ENCODE peak calls at places on chromosome X, in nine cellular contexts. B, L, Q, Z, U, A, X, F and P are unnamed samples.

GRCh38 chrX:27336466-27337091 is 126.6 kb downstream of the PPP4R3C start:
- DNase-seq in B (no peak), L (no peak), Q (peak), Z (no peak), U (peak), A (peak), X (no peak), F (no peak), P (peak)

GRCh38 chrX:23317799-23318724 is 16.6 kb upstream of the PTCHD1 start:
- DNase-seq in B (no peak), L (no peak), Q (peak), Z (no peak), U (no peak), A (no peak), X (no peak), F (no peak), P (peak)

GRCh38 chrX:3219231-3219630 is 127.2 kb downstream of the MXRA5 start:
- DNase-seq in B (no peak), L (no peak), Q (no peak), Z (no peak), U (no peak), A (no peak), X (no peak), F (no peak), P (no peak)

GRCh38 chrX:120769576-120770341 is 105.9 kb downstream of the CT47B1 start:
- DNase-seq in B (no peak), L (peak), Q (peak), Z (no peak), U (peak), A (peak), X (no peak), F (no peak), P (no peak)

GRCh38 chrX:65690057-65690855 is 22.8 kb downstream of the MSN start:
- DNase-seq in B (no peak), L (no peak), Q (peak), Z (no peak), U (peak), A (no peak), X (no peak), F (peak), P (no peak)

GRCh38 chrX:133493366-133493765 is 78.1 kb upstream of the GPC4 start:
- DNase-seq in B (peak), L (no peak), Q (no peak), Z (no peak), U (no peak), A (no peak), X (no peak), F (no peak), P (no peak)

GRCh38 chrX:127112726-127113125 is 293.2 kb downstream of the PRR32 start:
- DNase-seq in B (no peak), L (no peak), Q (no peak), Z (no peak), U (no peak), A (no peak), X (no peak), F (no peak), P (no peak)

GRCh38 chrX:71095971-71096701 is 485 bp downstream of the FOXO4 start:
- DNase-seq in B (no peak), L (peak), Q (peak), Z (no peak), U (no peak), A (peak), X (no peak), F (peak), P (no peak)

GRCh38 chrX:52420824-52421443 is 52.1 kb downstream of the XAGE2 start:
- DNase-seq in B (no peak), L (no peak), Q (no peak), Z (no peak), U (no peak), A (no peak), X (no peak), F (no peak), P (no peak)

GRCh38 chrX:100647739-100648138 is 3.7 kb downstream of the SRPX2 start:
- DNase-seq in B (no peak), L (no peak), Q (peak), Z (no peak), U (no peak), A (no peak), X (no peak), F (no peak), P (no peak)

GRCh38 chrX:100643943-100644587 is at the start of gene SRPX2:
- DNase-seq in B (no peak), L (peak), Q (peak), Z (no peak), U (peak), A (no peak), X (no peak), F (peak), P (no peak)

GRCh38 chrX:100647095-100647494 is 3.1 kb downstream of the SRPX2 start:
- DNase-seq in B (no peak), L (no peak), Q (no peak), Z (no peak), U (peak), A (no peak), X (no peak), F (no peak), P (no peak)

GRCh38 chrX:100643212-100643611 is 787 bp upstream of the SRPX2 start:
- DNase-seq in B (no peak), L (no peak), Q (no peak), Z (no peak), U (no peak), A (no peak), X (no peak), F (no peak), P (no peak)

DNA sequence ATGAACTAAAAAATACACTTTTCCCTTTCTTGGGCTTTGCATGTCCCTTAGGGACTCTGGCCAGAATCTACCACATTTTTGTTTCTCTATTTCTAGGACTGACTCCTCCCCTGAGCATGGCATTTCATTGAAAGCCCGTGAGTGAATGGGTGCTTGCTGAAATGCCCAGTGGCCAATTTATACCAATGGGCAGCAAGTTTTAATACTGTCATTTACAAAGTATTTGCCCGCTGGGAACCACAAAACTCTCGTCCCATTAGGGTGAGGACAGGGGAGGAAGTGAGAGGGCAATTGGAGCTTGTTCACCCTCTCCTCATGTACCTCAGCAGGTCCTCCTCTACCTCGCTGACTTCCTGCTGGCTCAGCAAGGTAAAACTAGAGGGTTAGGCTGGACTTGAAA is 1.1 kb downstream of the SRPX2 start:
- DNase-seq in B (no peak), L (no peak), Q (peak), Z (no peak), U (no peak), A (no peak), X (no peak), F (no peak), P (no peak)
- H3K4me3 ChIP-seq in B (no peak), L (peak), Q (peak), Z (peak), U (peak), A (no peak), X (peak), F (peak), P (no peak)

DNA sequence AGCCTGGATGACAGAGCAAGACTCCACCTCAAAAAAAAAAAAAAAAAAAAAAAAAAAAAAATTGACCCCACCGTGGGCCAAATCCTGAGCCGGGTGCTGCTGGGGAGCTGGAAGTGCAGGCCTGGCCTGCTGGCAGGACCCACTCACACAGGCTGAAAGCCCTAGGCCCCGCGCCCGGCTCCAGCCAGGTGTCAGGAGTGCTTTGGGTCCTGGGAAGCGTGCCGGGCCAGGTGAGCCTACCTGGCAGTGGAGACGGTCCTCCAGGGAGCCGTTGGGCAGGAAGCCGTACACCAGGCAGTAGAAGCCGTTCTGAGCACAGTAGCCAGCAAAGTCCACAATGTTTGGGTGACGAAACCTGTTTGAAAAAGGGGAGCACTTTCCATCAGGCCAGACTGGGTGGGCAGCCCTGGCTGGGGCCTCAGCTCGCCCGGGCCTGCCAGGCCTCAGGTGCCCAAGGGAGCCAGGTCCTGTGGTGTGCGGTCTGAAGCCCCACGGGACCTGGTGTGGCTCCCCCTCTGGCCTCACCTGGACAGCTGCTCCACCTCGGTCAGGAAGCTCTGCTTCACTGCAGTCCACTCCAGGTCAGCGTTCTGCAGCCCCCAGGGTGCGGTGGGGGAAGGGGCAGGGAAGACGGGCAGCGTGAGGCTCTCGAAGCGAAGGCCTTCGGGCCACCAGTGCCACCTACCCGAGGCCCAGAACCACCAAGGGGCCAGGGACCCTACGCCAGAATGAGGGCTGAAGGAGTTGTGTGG is 1.8 kb downstream of the IRAK1 start:
- DNase-seq in B (no peak), L (no peak), Q (no peak), Z (no peak), U (no peak), A (no peak), X (no peak), F (no peak), P (no peak)
- H3K4me3 ChIP-seq in B (no peak), L (peak), Q (peak), Z (peak), U (peak), A (peak), X (peak), F (no peak), P (peak)

DNA sequence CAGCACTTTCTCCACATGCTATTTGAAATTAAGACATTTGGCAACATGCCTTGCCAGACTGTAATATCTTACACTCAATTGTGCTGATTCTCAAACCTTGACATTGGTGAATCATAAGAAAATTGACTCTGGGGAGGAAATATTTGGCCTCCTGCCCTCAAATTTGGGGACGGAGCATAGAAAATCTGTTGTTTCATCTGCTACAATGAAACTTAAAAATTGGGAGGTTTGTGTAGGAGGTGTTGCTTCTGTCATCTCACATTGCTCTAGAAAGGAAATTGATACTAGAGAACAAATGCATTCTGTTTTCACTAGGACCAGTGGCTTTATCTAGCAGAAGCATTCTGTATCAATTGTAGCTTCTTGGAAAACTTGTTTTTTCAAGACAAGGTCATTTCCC is 5.3 kb downstream of the OCRL start:
- DNase-seq in B (no peak), L (no peak), Q (no peak), Z (no peak), U (no peak), A (peak), X (no peak), F (no peak), P (no peak)
- H3K4me3 ChIP-seq in B (no peak), L (no peak), Q (no peak), Z (no peak), U (no peak), A (no peak), X (no peak), F (no peak), P (no peak)

DNA sequence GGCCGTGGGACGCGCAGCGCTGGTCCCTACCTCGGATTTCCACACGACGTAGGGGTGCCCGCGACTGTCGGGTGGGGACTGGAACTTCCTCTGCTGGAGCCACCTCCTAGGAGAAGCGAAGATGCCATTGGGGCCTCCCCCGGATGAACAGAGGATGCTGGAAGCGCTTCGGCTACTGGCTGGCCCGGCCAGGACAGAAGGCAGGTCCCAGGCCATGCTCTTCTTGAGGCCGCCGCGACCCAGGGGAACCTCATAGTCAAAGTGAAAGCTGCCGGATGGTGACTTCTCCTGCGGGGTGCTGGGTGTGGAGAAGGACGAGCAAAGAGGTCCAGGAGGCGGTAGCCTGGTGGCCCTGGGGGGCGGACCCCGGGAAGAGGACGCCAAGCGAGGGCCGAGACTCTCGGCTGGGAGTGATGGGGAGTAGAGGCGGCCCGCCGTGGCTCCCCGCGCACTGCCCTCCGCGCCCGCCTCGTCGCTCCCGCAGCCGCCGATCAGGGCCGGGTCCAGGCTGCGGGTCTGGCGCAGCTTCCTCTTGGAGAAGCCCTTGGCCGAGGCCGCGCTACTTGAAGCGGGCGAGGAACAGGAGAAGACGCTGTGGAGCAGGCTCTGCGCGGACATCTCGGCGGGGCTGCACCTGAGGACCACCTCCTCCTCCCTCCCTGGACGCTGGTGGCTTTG is 1.4 kb downstream of the ARHGAP6 start:
- DNase-seq in B (no peak), L (no peak), Q (no peak), Z (peak), U (peak), A (no peak), X (no peak), F (no peak), P (no peak)
- H3K4me3 ChIP-seq in B (peak), L (peak), Q (peak), Z (peak), U (peak), A (no peak), X (peak), F (peak), P (no peak)

DNA sequence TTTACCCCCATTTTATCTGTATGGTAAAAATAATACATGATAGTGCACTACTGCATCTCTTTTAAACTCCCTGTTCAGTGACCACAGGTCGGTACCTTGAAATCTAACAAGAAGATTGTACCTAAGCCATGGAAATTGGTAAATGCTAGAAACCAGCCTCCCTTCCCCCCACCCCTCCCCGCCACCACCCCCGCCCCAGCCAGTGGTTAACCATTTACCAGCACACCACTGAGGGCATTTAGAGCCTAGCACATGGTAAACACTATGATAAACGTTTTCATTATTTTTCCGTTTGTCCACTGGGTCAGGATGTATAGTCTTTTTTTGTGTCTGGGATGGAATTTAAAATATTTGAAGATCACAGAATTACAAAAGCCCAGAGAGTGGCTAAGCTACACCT is 704 bp upstream of the FTSJ1 start:
- DNase-seq in B (no peak), L (no peak), Q (no peak), Z (no peak), U (no peak), A (peak), X (no peak), F (no peak), P (no peak)
- H3K4me3 ChIP-seq in B (peak), L (peak), Q (peak), Z (peak), U (peak), A (no peak), X (peak), F (peak), P (peak)

GRCh38 chrX:134546187-134546586 is 86.2 kb downstream of the HPRT1 start:
- DNase-seq in B (no peak), L (no peak), Q (no peak), Z (no peak), U (no peak), A (no peak), X (no peak), F (peak), P (no peak)
- H3K4me3 ChIP-seq in B (no peak), L (peak), Q (no peak), Z (no peak), U (peak), A (no peak), X (no peak), F (no peak), P (no peak)

DNA sequence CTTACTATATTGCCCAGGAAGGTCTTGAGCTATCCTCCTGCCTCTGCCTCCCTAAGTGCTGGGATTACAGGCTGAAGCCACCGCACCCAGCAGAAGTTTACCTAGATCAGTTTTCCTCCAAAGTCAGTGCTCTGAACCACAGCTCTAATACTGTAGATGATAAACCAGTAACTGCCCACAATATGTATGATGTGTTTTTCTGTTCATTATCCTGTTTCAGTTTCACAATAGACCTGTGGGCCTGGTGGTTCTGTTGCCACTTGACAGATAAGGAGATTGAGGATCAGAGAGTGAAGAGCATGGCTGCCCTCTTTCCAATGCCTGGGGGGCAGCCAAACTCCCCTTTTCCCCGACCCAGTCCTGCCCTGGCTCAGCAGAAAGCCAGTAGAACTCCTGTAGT is 87.0 kb downstream of the EFNB1 start:
- DNase-seq in B (no peak), L (no peak), Q (no peak), Z (no peak), U (no peak), A (no peak), X (no peak), F (no peak), P (no peak)
- H3K4me3 ChIP-seq in B (no peak), L (no peak), Q (no peak), Z (no peak), U (no peak), A (no peak), X (no peak), F (no peak), P (no peak)

DNA sequence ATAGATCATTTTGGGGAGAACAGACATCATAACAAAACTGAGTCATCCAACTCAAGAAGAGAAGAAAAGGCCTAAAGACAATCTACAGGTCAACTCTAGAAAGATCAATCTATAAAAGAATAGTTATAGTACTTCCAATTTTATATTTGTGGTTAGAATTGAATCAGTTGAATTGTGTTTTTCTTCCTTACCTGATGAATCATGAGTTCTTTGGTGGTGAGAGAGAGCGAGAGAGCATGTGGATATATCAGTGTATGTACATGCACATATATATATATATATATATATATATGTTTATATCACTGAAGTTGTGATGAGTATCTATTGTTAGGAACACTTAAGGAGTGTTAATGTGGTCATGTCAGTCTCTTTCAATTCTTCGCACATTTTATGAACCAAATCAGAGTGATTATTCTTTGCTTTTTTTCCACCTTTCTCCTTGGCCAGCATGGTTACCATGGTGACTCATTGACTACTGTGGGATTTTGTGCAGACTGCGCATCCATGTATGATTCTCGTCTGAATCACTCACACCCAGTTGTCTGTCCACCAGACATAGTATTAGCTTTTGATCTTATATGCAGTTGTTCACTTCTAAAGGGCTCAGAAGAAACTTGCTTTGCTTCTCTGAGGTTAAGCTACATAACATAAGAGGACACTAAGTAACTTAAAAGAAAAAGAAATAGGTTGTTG is 90.4 kb upstream of the RAB40AL start:
- DNase-seq in B (no peak), L (no peak), Q (peak), Z (no peak), U (peak), A (no peak), X (no peak), F (no peak), P (no peak)
- H3K4me3 ChIP-seq in B (no peak), L (no peak), Q (no peak), Z (no peak), U (no peak), A (no peak), X (no peak), F (no peak), P (no peak)

DNA sequence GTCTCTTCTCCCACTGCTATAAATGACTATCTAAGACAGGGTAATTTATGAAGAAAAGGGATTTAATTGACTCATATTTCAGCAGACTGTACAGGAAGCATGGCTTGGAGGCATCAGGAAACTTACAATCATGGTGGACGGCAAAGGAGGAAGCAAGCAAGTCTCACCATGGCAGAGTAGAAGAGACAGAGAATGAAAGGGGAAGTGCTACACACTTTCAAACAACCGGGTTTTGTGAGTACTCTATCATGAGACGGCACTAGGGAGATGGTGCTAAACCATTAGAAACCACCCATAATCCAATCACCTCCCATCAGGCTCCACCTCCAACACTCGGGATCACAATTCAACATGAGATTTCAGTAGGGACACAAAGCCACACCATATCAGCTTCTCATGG is 11.1 kb downstream of the UBE2NL start:
- DNase-seq in B (no peak), L (no peak), Q (no peak), Z (no peak), U (no peak), A (no peak), X (no peak), F (no peak), P (no peak)
- H3K4me3 ChIP-seq in B (no peak), L (no peak), Q (no peak), Z (no peak), U (no peak), A (no peak), X (no peak), F (no peak), P (no peak)

GRCh38 chrX:136780738-136781137 is at the start of gene ARHGEF6:
- DNase-seq in B (no peak), L (no peak), Q (peak), Z (no peak), U (no peak), A (peak), X (no peak), F (no peak), P (peak)
- H3K4me3 ChIP-seq in B (no peak), L (no peak), Q (peak), Z (peak), U (no peak), A (peak), X (peak), F (no peak), P (peak)